ENCODE peak calls at places on chromosomes 1 and 21, in seven cellular contexts. J is stimulated activated CD8-positive, alpha-beta memory T cell treated with anti-CD3 and anti-CD28 coated beads, Interleukin-12 subunit alpha, Interleukin-12 subunit beta, amount 100 ng/mL, for 1 hour; C is keratinocyte; Y is H9; E is effector memory CD4-positive, alpha-beta T cell; D is activated T-helper 1 cell treated with anti-CD3 and anti-CD28 coated beads, Interleukin-12 subunit alpha, Interleukin-12 subunit beta, Interleukin-2, Interleukin-4 antibody, amounts not matched to agents 30 ng/mL and 10 ng/mL and 1 ng/mL, durations not matched to agents 14 hours and 24 hours and 36 hours; N is stimulated activated CD4-positive, alpha-beta T cell treated with anti-CD3 and anti-CD28 coated beads, Interleukin-12 subunit alpha, Interleukin-12 subunit beta, amount 100 ng/mL, for 48 hours. S is an unnamed sample.
A peak's percentile ranks its signal among the peaks of the same experiment; 100 is the strongest.

GRCh38 chr1:102798718-102799117 is 309.6 kb downstream of the COL11A1 start:
- DNase-seq in J (no peak), N (no peak), D (no peak), Y (no peak), E (no peak), C (no peak), S (no peak)

GRCh38 chr1:159171688-159172501 is 480 bp downstream of the CADM3 start:
- DNase-seq in J (no peak), C (no peak), E (no peak), N (no peak), Y (peak; percentile 66), D (no peak), S (no peak)

GRCh38 chr1:81391100-81391828 is 409.5 kb upstream of the ADGRL2 start:
- DNase-seq in J (no peak), N (no peak), C (no peak), E (no peak), Y (no peak), D (no peak), S (peak; percentile 36)

GRCh38 chr21:24369278-24369677 is 1238.0 kb downstream of the MRPL39 start:
- DNase-seq in E (no peak), J (no peak), N (no peak), D (no peak), C (no peak), Y (no peak), S (no peak)

GRCh38 chr1:34684246-34684645 is 70.6 kb upstream of the GJB5 start:
- DNase-seq in C (no peak), Y (peak; percentile 79), E (no peak), N (peak; percentile 5), J (no peak), D (no peak), S (peak; percentile 49)

GRCh38 chr1:197130677-197131304 is 15.7 kb downstream of the ASPM start:
- DNase-seq in C (peak; percentile 26), J (no peak), D (no peak), N (no peak), E (no peak), Y (no peak), S (no peak)

GRCh38 chr1:52915211-52915854 is 6.2 kb downstream of the ECHDC2 start:
- DNase-seq in D (no peak), J (no peak), E (no peak), N (no peak), C (no peak), Y (no peak), S (no peak)

GRCh38 chr1:5978452-5978851 is 13.8 kb downstream of the NPHP4 start:
- DNase-seq in Y (peak; percentile 23), C (no peak), E (no peak), N (no peak), J (no peak), D (no peak), S (no peak)

GRCh38 chr1:216119600-216119999 is 303.6 kb downstream of the USH2A start:
- DNase-seq in C (no peak), J (no peak), Y (no peak), E (no peak), N (no peak), D (no peak), S (no peak)

GRCh38 chr1:220511183-220511582 is 16.8 kb upstream of the MARK1 start:
- DNase-seq in J (no peak), D (no peak), C (peak; percentile 83), N (no peak), Y (no peak), E (no peak), S (no peak)

GRCh38 chr1:115989711-115990110 is 13.4 kb downstream of the SLC22A15 start:
- DNase-seq in Y (no peak), N (no peak), D (no peak), J (no peak), C (no peak), E (no peak), S (no peak)

GRCh38 chr1:70528591-70529333 is 117.7 kb downstream of the CTH start:
- DNase-seq in D (no peak), E (no peak), Y (peak; percentile 69), N (no peak), J (no peak), C (no peak), S (no peak)

GRCh38 chr1:161192476-161193465 is 6.1 kb downstream of the ADAMTS4 start:
- DNase-seq in E (peak; percentile 42), D (peak; percentile 63), C (no peak), Y (peak; percentile 74), N (peak; percentile 44), J (peak; percentile 52), S (peak; percentile 68)

GRCh38 chr1:204095248-204095640 is 22.3 kb downstream of the SOX13 start:
- DNase-seq in D (no peak), N (no peak), E (no peak), Y (no peak), C (no peak), J (no peak), S (no peak)

GRCh38 chr1:5425304-5425703 is 566.9 kb downstream of the NPHP4 start:
- DNase-seq in N (no peak), E (no peak), D (no peak), J (no peak), Y (no peak), C (no peak), S (no peak)

GRCh38 chr1:244552336-244552735 is 91.3 kb downstream of the CATSPERE start:
- DNase-seq in N (no peak), J (no peak), D (no peak), E (no peak), C (no peak), Y (no peak), S (no peak)